ENCODE peak calls at places on chromosomes 1 and 21, in eight cellular contexts. Z, N, K, P, C, F, M and W are unnamed samples.
A peak's percentile ranks its signal among the peaks of the same experiment; 100 is the strongest.

GRCh38 chr1:202145325-202146140 is 996 bp upstream of the ARL8A start:
- DNase-seq in Z (no peak), N (no peak), K (peak; percentile 30), P (no peak), C (no peak), F (no peak), M (no peak), W (no peak)

GRCh38 chr1:201774983-201775344 is 54.0 kb upstream of the IPO9 start:
- DNase-seq in Z (no peak), N (no peak), K (no peak), P (no peak), C (no peak), F (no peak), M (no peak), W (no peak)

GRCh38 chr1:243475966-243476365 is 220.1 kb downstream of the SDCCAG8 start:
- DNase-seq in Z (no peak), N (no peak), K (no peak), P (no peak), C (no peak), F (peak; percentile 73), M (no peak), W (no peak)

GRCh38 chr21:45110873-45111624 is 36.7 kb downstream of the ADARB1 start:
- DNase-seq in Z (no peak), N (no peak), K (no peak), P (no peak), C (no peak), F (no peak), M (no peak), W (no peak)

GRCh38 chr1:201783572-201783971 is 45.4 kb upstream of the IPO9 start:
- DNase-seq in Z (no peak), N (no peak), K (no peak), P (no peak), C (no peak), F (no peak), M (no peak), W (no peak)

GRCh38 chr1:26786437-26787380 is 1.0 kb upstream of the PIGV start:
- DNase-seq in Z (peak; percentile 57), N (no peak), K (peak; percentile 85), P (no peak), C (no peak), F (peak; percentile 89), M (peak; percentile 92), W (peak; percentile 27)

GRCh38 chr1:192573499-192573898 is 2.1 kb upstream of the RGS1 start:
- DNase-seq in Z (no peak), N (no peak), K (peak; percentile 35), P (no peak), C (no peak), F (peak; percentile 60), M (no peak), W (no peak)

GRCh38 chr1:31761883-31762282 is 2.3 kb downstream of the ADGRB2 start:
- DNase-seq in Z (no peak), N (no peak), K (peak; percentile 38), P (no peak), C (no peak), F (peak; percentile 48), M (no peak), W (no peak)

GRCh38 chr1:207268337-207268736 is 53.1 kb upstream of the CD55 start:
- DNase-seq in Z (no peak), N (no peak), K (no peak), P (no peak), C (no peak), F (no peak), M (no peak), W (no peak)

GRCh38 chr21:40680311-40680710 is 166.6 kb downstream of the DSCAM start:
- DNase-seq in Z (no peak), N (peak; percentile 23), K (no peak), P (no peak), C (no peak), F (no peak), M (no peak), W (no peak)

GRCh38 chr1:203661572-203661971 is 34.9 kb downstream of the ATP2B4 start:
- DNase-seq in Z (peak; percentile 53), N (no peak), K (no peak), P (no peak), C (no peak), F (no peak), M (no peak), W (no peak)

GRCh38 chr21:41836166-41837015 is 42.8 kb downstream of the PRDM15 start:
- DNase-seq in Z (no peak), N (no peak), K (no peak), P (no peak), C (no peak), F (no peak), M (peak; percentile 70), W (no peak)

GRCh38 chr1:22105611-22106207 is 37.2 kb downstream of the WNT4 start:
- DNase-seq in Z (peak; percentile 77), N (peak; percentile 52), K (peak; percentile 62), P (no peak), C (no peak), F (peak; percentile 83), M (no peak), W (no peak)

GRCh38 chr1:818611-819291 is 105.0 kb upstream of the SAMD11 start:
- DNase-seq in Z (no peak), N (no peak), K (peak; percentile 21), P (no peak), C (no peak), F (no peak), M (no peak), W (no peak)

GRCh38 chr1:204443260-204443619 is 31.6 kb upstream of the PPP1R15B start:
- DNase-seq in Z (peak; percentile 80), N (no peak), K (no peak), P (no peak), C (no peak), F (no peak), M (no peak), W (no peak)

GRCh38 chr1:13663969-13664368 is 36.0 kb upstream of the PRDM2 start:
- DNase-seq in Z (no peak), N (no peak), K (no peak), P (no peak), C (no peak), F (no peak), M (no peak), W (no peak)

GRCh38 chr1:231057410-231057809 is 17.4 kb upstream of the FAM89A start:
- DNase-seq in Z (no peak), N (no peak), K (no peak), P (no peak), C (no peak), F (no peak), M (no peak), W (no peak)

GRCh38 chr1:14017531-14017961 is 317.6 kb downstream of the PRDM2 start:
- DNase-seq in Z (no peak), N (peak; percentile 56), K (no peak), P (no peak), C (no peak), F (no peak), M (no peak), W (no peak)

GRCh38 chr1:3772027-3772714 is 378 bp upstream of the SMIM1 start:
- DNase-seq in Z (peak; percentile 48), N (peak; percentile 84), K (peak; percentile 89), P (peak; percentile 92), C (peak; percentile 87), F (peak; percentile 77), M (peak; percentile 98), W (peak; percentile 83)

GRCh38 chr1:205191127-205191577 is 20.4 kb downstream of the DSTYK start:
- DNase-seq in Z (no peak), N (no peak), K (peak; percentile 15), P (no peak), C (no peak), F (no peak), M (no peak), W (no peak)